ENCODE peak calls at places on chromosomes 16 and 17, in nine cellular contexts. E is IMR-90, J is lung, V is fibroblast of the aortic adventitia, G is retinal pigment epithelial cell, Y is keratinocyte, Z is BJ, X is dorsolateral prefrontal cortex, L is RWPE1. K is an unnamed sample.

GRCh38 chr17:64073771-64074703 is 53.6 kb upstream of the ICAM2 start:
- DNase-seq in G (no peak), X (no peak), V (no peak), L (no peak), Z (no peak), E (no peak), J (no peak), Y (no peak), K (no peak)

GRCh38 chr17:37117743-37118142 is 169.0 kb downstream of the AATF start:
- DNase-seq in Z (no peak), J (no peak), X (no peak), L (no peak), Y (no peak), E (no peak), V (no peak), G (no peak), K (no peak)

GRCh38 chr16:89187337-89188063 is 12.8 kb downstream of the SLC22A31 start:
- DNase-seq in Y (no peak), Z (no peak), E (no peak), J (no peak), G (no peak), L (no peak), X (no peak), V (peak; percentile 20), K (no peak)

GRCh38 chr17:78005452-78006171 is 47.1 kb downstream of the TNRC6C start:
- DNase-seq in Z (no peak), X (no peak), G (no peak), V (no peak), Y (no peak), L (no peak), E (no peak), J (no peak), K (no peak)

GRCh38 chr17:44444735-44445105 is 55.3 kb upstream of the ITGA2B start:
- DNase-seq in Y (peak; percentile 21), G (peak; percentile 83), E (peak; percentile 97), J (no peak), V (peak; percentile 20), Z (no peak), L (peak; percentile 38), X (no peak), K (no peak)

GRCh38 chr17:31492880-31493655 is 101.6 kb downstream of the RAB11FIP4 start:
- DNase-seq in G (no peak), Z (no peak), L (no peak), X (no peak), E (no peak), V (no peak), J (peak; percentile 66), Y (no peak), K (no peak)

GRCh38 chr16:79104567-79104966 is 496.0 kb downstream of the MAF start:
- DNase-seq in X (no peak), L (no peak), J (no peak), E (no peak), G (peak; percentile 26), Y (no peak), V (no peak), Z (no peak), K (no peak)

GRCh38 chr17:16189791-16190348 is 25.5 kb downstream of the NCOR1 start:
- DNase-seq in G (no peak), E (no peak), L (peak; percentile 13), V (no peak), Z (no peak), Y (no peak), X (no peak), J (no peak), K (no peak)

GRCh38 chr16:50279142-50279865 is 13.0 kb downstream of the ADCY7 start:
- DNase-seq in J (peak; percentile 76), L (no peak), Y (no peak), E (no peak), G (no peak), X (no peak), V (no peak), Z (no peak), K (peak; percentile 55)

GRCh38 chr17:54898576-54898975 is 2.1 kb upstream of the TOM1L1 start:
- DNase-seq in J (no peak), Z (no peak), E (no peak), X (no peak), Y (no peak), L (no peak), G (no peak), V (no peak), K (no peak)

GRCh38 chr17:72640415-72641165 is 451.9 kb downstream of the SLC39A11 start:
- DNase-seq in X (no peak), G (no peak), Y (no peak), J (no peak), Z (no peak), V (no peak), E (no peak), L (no peak), K (peak; percentile 76)

GRCh38 chr17:70552230-70552981 is 383.1 kb downstream of the KCNJ2 start:
- DNase-seq in Y (no peak), E (peak; percentile 49), V (peak; percentile 68), G (no peak), L (peak; percentile 18), J (no peak), X (no peak), Z (no peak), K (no peak)
- TF ChIP-seq CTCF in Y (peak; percentile 11), E (peak; percentile 59), V (peak; percentile 33), G (peak; percentile 33), L (peak; percentile 67), J (peak; percentile 33), X (peak; percentile 75), Z (peak; percentile 40), K (peak; percentile 59)

GRCh38 chr16:28522792-28523191 is 16.0 kb downstream of the NUPR1 start:
- DNase-seq in X (no peak), L (no peak), Z (no peak), J (no peak), Y (no peak), V (no peak), G (no peak), E (no peak), K (no peak)

GRCh38 chr16:28521436-28521835 is 14.8 kb upstream of the IL27 start:
- DNase-seq in J (no peak), X (no peak), V (no peak), L (no peak), E (no peak), Y (no peak), G (no peak), Z (no peak), K (no peak)

GRCh38 chr16:28526201-28527099 is 12.3 kb downstream of the NUPR1 start:
- DNase-seq in X (no peak), Z (no peak), Y (no peak), V (no peak), J (no peak), L (no peak), E (no peak), G (no peak), K (no peak)

GRCh38 chr16:28527985-28528384 is 10.8 kb downstream of the NUPR1 start:
- DNase-seq in X (no peak), Z (no peak), Y (no peak), L (no peak), V (no peak), E (no peak), G (no peak), J (no peak), K (no peak)

DNA sequence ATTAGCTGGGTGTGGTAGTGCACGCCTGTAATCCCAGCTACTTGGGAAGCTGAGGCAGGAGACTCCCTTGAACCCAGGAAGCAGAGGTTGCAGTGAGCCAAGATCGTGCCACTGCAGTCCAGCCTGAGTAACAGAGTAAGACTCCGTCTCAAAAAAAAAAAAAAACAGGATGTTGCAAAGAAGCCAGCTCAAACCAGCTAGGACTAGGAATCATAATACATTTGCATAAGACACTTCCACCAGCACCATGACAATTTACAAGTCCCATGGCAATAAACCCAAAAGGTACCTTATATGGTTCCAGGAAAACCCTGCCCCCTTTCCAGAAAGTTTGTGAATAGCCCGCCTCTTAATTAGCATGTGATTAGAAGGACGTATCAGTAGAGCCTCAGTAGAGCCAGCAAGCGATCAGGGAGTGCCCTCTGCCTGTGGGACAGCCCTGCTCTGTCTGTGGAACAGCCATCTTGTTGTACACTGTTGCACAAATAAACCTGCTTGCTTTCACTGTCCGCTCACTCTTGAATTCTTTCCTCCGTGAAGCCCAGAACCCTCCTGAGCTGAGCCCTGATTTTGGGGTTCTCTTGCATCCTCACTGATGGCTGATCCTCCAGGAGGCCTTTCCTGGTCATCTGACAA is 14.1 kb downstream of the NUPR1 start:
- DNase-seq in L (no peak), J (no peak), V (no peak), X (no peak), G (no peak), E (no peak), Z (no peak), Y (no peak), K (no peak)
- TF ChIP-seq CTCF in L (no peak), J (no peak), V (no peak), X (no peak), G (no peak), E (no peak), Z (no peak), Y (no peak), K (no peak)

GRCh38 chr17:32497431-32498205 is 10.8 kb downstream of the CDK5R1 start:
- DNase-seq in E (no peak), Y (no peak), L (no peak), G (no peak), X (no peak), Z (no peak), V (no peak), J (no peak), K (no peak)
- TF ChIP-seq CTCF in E (no peak), Y (peak; percentile 62), L (no peak), G (peak; percentile 1), X (peak; percentile 8), Z (peak; percentile 13), V (no peak), J (no peak), K (no peak)

GRCh38 chr17:75777243-75777922 is 7.2 kb upstream of the UNK start:
- DNase-seq in L (no peak), X (peak; percentile 3), V (peak; percentile 53), Z (no peak), Y (no peak), E (no peak), J (no peak), G (no peak), K (no peak)

GRCh38 chr17:75776399-75777242 is 8.0 kb upstream of the UNK start:
- DNase-seq in Y (no peak), Z (no peak), X (peak; percentile 25), E (no peak), G (no peak), L (no peak), J (no peak), V (peak; percentile 40), K (no peak)

GRCh38 chr17:75779250-75779986 is 5.2 kb upstream of the UNK start:
- DNase-seq in Z (peak; percentile 99), G (peak; percentile 99), Y (peak; percentile 98), J (peak; percentile 97), V (peak; percentile 100), L (peak; percentile 99), X (peak; percentile 98), E (peak; percentile 100), K (peak; percentile 93)

GRCh38 chr17:75779987-75780889 is 4.4 kb upstream of the UNK start:
- DNase-seq in J (no peak), Y (no peak), E (no peak), Z (no peak), G (no peak), L (no peak), V (no peak), X (no peak), K (no peak)

DNA sequence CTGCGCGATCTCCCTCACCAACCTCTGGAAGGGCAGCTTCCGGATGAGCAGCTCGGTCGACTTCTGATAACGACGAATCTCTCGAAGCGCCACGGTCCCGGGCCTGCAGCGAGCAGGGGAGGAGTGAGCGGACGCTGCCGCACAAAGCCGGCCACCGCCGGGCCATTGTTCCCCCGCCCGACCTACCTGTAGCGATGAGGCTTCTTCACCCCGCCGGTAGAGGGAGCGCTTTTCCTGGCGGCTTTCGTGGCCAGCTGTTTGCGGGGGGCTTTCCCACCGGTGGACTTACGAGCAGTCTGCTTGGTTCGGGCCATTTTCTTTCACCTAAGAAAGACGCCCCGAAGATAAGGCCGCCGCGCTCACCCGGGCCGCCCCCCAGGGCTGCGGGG is 5.8 kb upstream of the UNK start:
- DNase-seq in E (peak; percentile 35), Y (no peak), V (no peak), Z (no peak), G (no peak), X (no peak), L (no peak), J (no peak), K (peak; percentile 78)
- TF ChIP-seq CTCF in E (peak; percentile 40), Y (peak; percentile 62), V (peak; percentile 58), Z (peak; percentile 63), G (peak; percentile 56), X (peak; percentile 33), L (peak; percentile 58), J (peak; percentile 23), K (peak; percentile 79)